ENCODE peak calls at places on chromosomes 12 and 14, in five cellular contexts. T is AG04450, R is lower lobe of right lung, E is left ventricle myocardium inferior, X is A549. O is an unnamed sample.

GRCh38 chr12:93851245-93851665 is 174.1 kb downstream of the CRADD start:
- DNase-seq in R (no peak), X (no peak), T (no peak), E (no peak), O (no peak)

GRCh38 chr12:3493225-3494049 is 2.4 kb downstream of the PRMT8 start:
- DNase-seq in R (no peak), T (no peak), E (peak), X (no peak), O (peak)

GRCh38 chr12:2372178-2372577 is 319.4 kb downstream of the CACNA1C start:
- DNase-seq in T (no peak), E (no peak), X (no peak), R (no peak), O (no peak)

GRCh38 chr14:77909911-77910310 is 110.0 kb downstream of the ADCK1 start:
- DNase-seq in X (no peak), E (no peak), T (no peak), R (no peak), O (no peak)

GRCh38 chr12:43599066-43599465 is 47.1 kb upstream of the ADAMTS20 start:
- DNase-seq in T (no peak), R (no peak), X (no peak), E (no peak), O (no peak)

GRCh38 chr12:91854725-91855124 is 290.9 kb downstream of the BTG1 start:
- DNase-seq in E (no peak), T (no peak), X (no peak), R (no peak), O (no peak)

GRCh38 chr12:89750821-89751227 is 42.2 kb upstream of the ATP2B1 start:
- DNase-seq in X (no peak), E (no peak), T (no peak), R (no peak), O (no peak)

GRCh38 chr14:95363468-95363954 is 43.8 kb upstream of the CLMN start:
- DNase-seq in T (no peak), E (no peak), R (no peak), X (no peak), O (no peak)

GRCh38 chr14:72975776-72976175 is 49.5 kb downstream of the DCAF4 start:
- DNase-seq in E (no peak), R (no peak), T (no peak), X (peak), O (no peak)

GRCh38 chr12:121822393-121823100 is 18.7 kb downstream of the SETD1B start:
- DNase-seq in T (no peak), E (no peak), X (no peak), R (no peak), O (peak)

GRCh38 chr12:80053048-80053790 is 46.1 kb upstream of the OTOGL start:
- DNase-seq in R (peak), X (no peak), T (peak), E (peak), O (peak)

GRCh38 chr12:127642208-127642607 is 624.8 kb upstream of the TMEM132C start:
- DNase-seq in R (no peak), T (no peak), E (no peak), X (no peak), O (no peak)

GRCh38 chr12:122205590-122205925 is 2.0 kb downstream of the B3GNT4 start:
- DNase-seq in E (no peak), R (no peak), T (no peak), X (no peak), O (no peak)

GRCh38 chr14:70808402-70809237 is 693 bp downstream of the MAP3K9 start:
- DNase-seq in X (peak), T (no peak), E (peak), R (peak), O (peak)

GRCh38 chr12:99984271-99985128 is at the start of gene ANKS1B:
- DNase-seq in R (peak), T (no peak), X (peak), E (peak), O (peak)

GRCh38 chr12:50986961-50987737 is 34.8 kb downstream of the HIGD1C start:
- DNase-seq in E (no peak), X (peak), R (no peak), T (peak), O (no peak)

GRCh38 chr14:50766338-50766886 is 64.5 kb downstream of the NIN start:
- DNase-seq in X (no peak), R (no peak), E (no peak), T (no peak), O (no peak)

GRCh38 chr14:77910506-77910905 is 110.6 kb downstream of the ADCK1 start:
- DNase-seq in T (no peak), E (no peak), R (no peak), X (no peak), O (no peak)

GRCh38 chr14:68874746-68875155 is 81.9 kb upstream of the ZFP36L1 start:
- DNase-seq in T (no peak), E (no peak), R (no peak), X (no peak), O (peak)

DNA sequence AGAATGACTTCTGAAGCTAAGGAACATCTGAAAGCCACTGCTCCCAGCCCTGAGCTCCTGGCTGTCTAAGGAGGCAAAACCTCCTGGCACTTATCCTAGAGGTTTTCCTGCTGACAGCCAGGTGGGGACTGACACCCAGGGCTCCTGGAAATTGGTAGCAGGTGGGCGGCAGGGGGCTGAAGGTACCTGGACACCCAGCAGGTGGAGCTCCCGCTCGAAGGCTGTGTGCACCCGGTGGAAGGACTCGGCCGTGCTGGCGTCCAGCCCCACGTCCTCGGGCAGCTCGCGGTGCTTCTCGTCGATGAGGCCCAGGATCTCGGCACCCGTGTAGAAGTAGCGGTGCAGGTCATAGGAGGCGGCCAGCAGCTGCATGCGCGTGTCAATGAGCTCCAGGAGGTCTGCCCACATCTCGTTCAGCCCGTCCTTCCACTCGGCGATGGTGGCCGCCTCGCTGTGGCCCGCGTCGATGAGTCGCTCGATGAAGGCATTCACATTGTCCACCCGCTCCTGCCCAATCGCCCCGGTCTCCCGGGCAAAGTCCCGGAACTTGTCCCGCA is 68.2 kb downstream of the PLEKHG3 start:
- DNase-seq in E (no peak), T (no peak), X (no peak), R (no peak), O (no peak)
- TF ChIP-seq CTCF in E (no peak), T (no peak), X (peak), R (no peak), O (no peak)

GRCh38 chr12:10668526-10668925 is 5.3 kb downstream of the STYK1 start:
- DNase-seq in X (no peak), T (no peak), E (no peak), R (no peak), O (no peak)

GRCh38 chr12:10673660-10674384 is at the start of gene STYK1:
- DNase-seq in R (peak), X (peak), E (peak), T (no peak), O (peak)

GRCh38 chr12:10669533-10669932 is 4.3 kb downstream of the STYK1 start:
- DNase-seq in T (no peak), E (no peak), X (no peak), R (no peak), O (no peak)

GRCh38 chr12:10667581-10667980 is 6.3 kb downstream of the STYK1 start:
- DNase-seq in X (no peak), R (no peak), T (no peak), E (no peak), O (no peak)

GRCh38 chr12:10672231-10672868 is 1.5 kb downstream of the STYK1 start:
- DNase-seq in E (no peak), T (no peak), R (no peak), X (no peak), O (no peak)
- H3K4me3 ChIP-seq in E (no peak), T (no peak), R (no peak), X (no peak), O (no peak)

GRCh38 chr14:36397357-36397756 is 76.9 kb upstream of the MBIP start:
- DNase-seq in X (no peak), T (no peak), E (no peak), R (no peak), O (no peak)

GRCh38 chr14:36398463-36399291 is 78.2 kb upstream of the MBIP start:
- DNase-seq in X (no peak), E (no peak), R (no peak), T (no peak), O (no peak)

GRCh38 chr14:36394593-36394992 is 74.2 kb upstream of the MBIP start:
- DNase-seq in X (no peak), T (no peak), E (no peak), R (no peak), O (no peak)

DNA sequence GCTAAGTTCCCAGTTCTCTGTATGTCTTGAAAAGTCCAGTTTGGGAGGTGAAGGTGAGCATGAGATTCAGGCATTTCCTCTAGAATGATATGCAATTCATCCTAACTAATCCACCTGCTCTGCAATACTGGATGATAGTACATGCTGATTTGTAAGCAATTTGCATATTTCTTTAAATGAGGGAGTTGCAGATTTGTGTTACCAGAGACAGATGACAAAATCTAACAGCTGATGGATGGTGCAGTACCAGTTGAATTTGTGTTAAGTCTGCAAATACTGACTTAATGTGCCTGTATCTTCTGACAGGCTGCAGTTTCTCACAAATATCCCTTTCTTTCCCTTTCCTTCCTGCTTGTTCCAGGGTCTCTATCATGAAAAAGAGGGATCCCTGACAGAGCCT is 76.4 kb upstream of the MBIP start:
- DNase-seq in T (no peak), X (no peak), R (no peak), E (no peak), O (no peak)
- TF ChIP-seq CTCF in T (no peak), X (no peak), R (no peak), E (no peak), O (no peak)

DNA sequence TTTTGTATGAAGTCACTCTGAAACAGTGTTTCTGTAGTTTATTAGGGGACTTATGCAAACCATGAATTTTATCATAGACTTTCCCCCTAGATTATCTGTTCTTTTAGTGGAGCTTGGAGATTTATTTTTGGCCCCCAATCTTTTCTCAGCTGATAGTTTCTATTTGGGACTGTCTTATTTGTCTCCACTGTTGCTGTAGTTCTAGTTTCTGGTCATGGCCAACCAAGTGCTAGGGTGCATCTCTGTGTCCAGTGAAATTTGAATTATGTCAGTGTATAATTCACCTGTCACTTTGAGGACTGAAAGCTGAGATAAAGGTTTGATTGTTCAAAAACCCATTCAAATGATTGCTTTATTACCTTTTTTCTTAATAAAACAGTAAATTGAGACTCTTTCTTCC is 61.3 kb downstream of the KTN1 start:
- DNase-seq in E (no peak), T (no peak), R (no peak), X (no peak), O (no peak)
- H3K4me3 ChIP-seq in E (no peak), T (no peak), R (no peak), X (no peak), O (no peak)

GRCh38 chr14:75258803-75259509 is 19.7 kb upstream of the FOS start:
- DNase-seq in E (peak), T (peak), R (peak), X (peak), O (peak)
- TF ChIP-seq CTCF in E (no peak), T (no peak), R (no peak), X (no peak), O (no peak)

O was measured in psoas muscle.